ENCODE peak calls at places on chromosomes 5 and 9, in ten cellular contexts. E is IMR-90, Z is HCT116, B is adrenal gland, D is A549, C is stomach, Q is upper lobe of left lung, S is heart left ventricle, N is endothelial cell of umbilical vein, L is uterus. K is an unnamed sample.

GRCh38 chr9:97510797-97511761 is 9.6 kb downstream of the TMOD1 start:
- DNase-seq in N (peak; percentile 94), Q (no peak), D (peak; percentile 51), S (no peak), Z (no peak), B (no peak), C (no peak), L (no peak), E (peak; percentile 95), K (peak; percentile 66)

GRCh38 chr5:39578887-39579497 is 154.2 kb upstream of the DAB2 start:
- DNase-seq in L (no peak), E (peak; percentile 49), Z (peak; percentile 18), D (peak; percentile 20), Q (no peak), C (no peak), S (no peak), N (peak; percentile 38), B (no peak), K (no peak)

GRCh38 chr5:139839416-139839815 is 43.8 kb downstream of the PSD2 start:
- DNase-seq in E (no peak), L (no peak), C (no peak), N (no peak), Q (no peak), Z (no peak), B (no peak), D (no peak), S (no peak), K (no peak)

GRCh38 chr5:56270058-56270457 is 36.9 kb upstream of the ANKRD55 start:
- DNase-seq in N (peak; percentile 8), D (peak; percentile 18), S (no peak), L (no peak), E (no peak), Q (no peak), Z (no peak), C (no peak), B (no peak), K (no peak)

GRCh38 chr9:70979971-70980370 is 141.4 kb downstream of the TRPM3 start:
- DNase-seq in S (no peak), D (no peak), E (peak; percentile 31), L (no peak), Q (no peak), B (no peak), C (no peak), N (no peak), Z (no peak), K (no peak)

GRCh38 chr5:2719332-2719731 is 32.1 kb downstream of the IRX2 start:
- DNase-seq in S (no peak), D (no peak), Q (no peak), C (no peak), L (no peak), B (no peak), E (no peak), Z (no peak), N (no peak), K (no peak)

GRCh38 chr5:37721447-37721871 is 118.4 kb downstream of the GDNF start:
- DNase-seq in S (no peak), E (peak; percentile 36), Q (no peak), Z (no peak), B (no peak), C (no peak), D (no peak), L (no peak), N (peak; percentile 79), K (no peak)

GRCh38 chr9:99251157-99251556 is 29.1 kb downstream of the SEC61B start:
- DNase-seq in B (no peak), D (no peak), Q (no peak), E (no peak), C (no peak), L (no peak), S (no peak), Z (no peak), N (no peak), K (no peak)

GRCh38 chr9:113638916-113639315 is 175.4 kb downstream of the RGS3 start:
- DNase-seq in L (no peak), B (no peak), D (no peak), Z (no peak), Q (peak; percentile 1), S (no peak), E (no peak), N (no peak), C (no peak), K (no peak)

GRCh38 chr9:72362680-72363139 is 2.3 kb downstream of the ZFAND5 start:
- DNase-seq in S (no peak), D (peak; percentile 84), C (peak; percentile 57), Q (peak; percentile 90), L (peak; percentile 39), B (peak; percentile 87), Z (no peak), N (peak; percentile 76), E (peak; percentile 76), K (no peak)

GRCh38 chr5:143966280-143966679 is 154.3 kb downstream of the HMHB1 start:
- DNase-seq in E (no peak), L (no peak), C (no peak), Z (no peak), S (no peak), B (no peak), N (peak; percentile 27), D (no peak), Q (no peak), K (no peak)

GRCh38 chr5:140251527-140251973 is 51.4 kb downstream of the PFDN1 start:
- DNase-seq in Z (peak; percentile 67), D (peak; percentile 36), L (no peak), Q (peak; percentile 61), E (peak; percentile 94), N (peak; percentile 89), S (no peak), C (no peak), B (no peak), K (peak; percentile 69)

GRCh38 chr9:133707065-133707760 is 30.9 kb downstream of the SARDH start:
- DNase-seq in N (no peak), Z (no peak), Q (no peak), D (no peak), E (peak; percentile 75), B (peak; percentile 51), L (peak; percentile 57), C (no peak), S (peak; percentile 54), K (no peak)

GRCh38 chr5:62093981-62094380 is 212.0 kb upstream of the KIF2A start:
- DNase-seq in E (peak; percentile 7), Z (no peak), Q (peak; percentile 36), B (peak; percentile 23), S (no peak), N (peak; percentile 22), C (no peak), D (peak; percentile 31), L (no peak), K (peak; percentile 11)

GRCh38 chr5:98492258-98492657 is 281.2 kb upstream of the RGMB start:
- DNase-seq in D (no peak), N (peak; percentile 40), E (no peak), B (no peak), C (no peak), Q (no peak), S (no peak), L (no peak), Z (no peak), K (no peak)

GRCh38 chr9:71975833-71976232 is 64.4 kb downstream of the C9orf85 start:
- DNase-seq in S (no peak), C (no peak), N (no peak), Q (no peak), L (no peak), D (no peak), Z (no peak), E (no peak), B (no peak), K (no peak)

GRCh38 chr9:13778486-13779110 is 499.1 kb upstream of the MPDZ start:
- DNase-seq in Z (no peak), S (no peak), C (no peak), D (no peak), B (no peak), N (no peak), Q (no peak), L (no peak), E (peak; percentile 4), K (no peak)
- TF ChIP-seq POLR2A in Z (no peak), S (no peak), C (no peak), D (no peak), B (no peak), N (no peak), Q (no peak), L (no peak), E (no peak), K (no peak)

GRCh38 chr9:108347463-108348153 is 508.2 kb downstream of the ACTL7B start:
- DNase-seq in Q (no peak), N (no peak), S (no peak), D (no peak), C (no peak), L (no peak), B (no peak), Z (no peak), E (no peak), K (no peak)

GRCh38 chr9:108356806-108357205 is 499.0 kb downstream of the ACTL7B start:
- DNase-seq in B (no peak), D (no peak), C (no peak), Z (no peak), E (no peak), S (no peak), L (no peak), N (no peak), Q (no peak), K (no peak)

GRCh38 chr9:108351571-108351970 is 504.2 kb downstream of the ACTL7B start:
- DNase-seq in Z (no peak), D (no peak), N (no peak), B (no peak), Q (no peak), S (no peak), C (no peak), E (no peak), L (no peak), K (no peak)
- TF ChIP-seq POLR2A in Z (no peak), D (no peak), N (no peak), B (no peak), Q (no peak), S (no peak), C (no peak), E (no peak), L (no peak), K (no peak)

GRCh38 chr5:40826778-40827478 is 8.1 kb downstream of the RPL37 start:
- DNase-seq in E (no peak), N (no peak), D (no peak), L (no peak), Z (no peak), B (no peak), S (no peak), C (no peak), Q (no peak), K (no peak)
- TF ChIP-seq POLR2A in E (no peak), N (peak; percentile 15), D (no peak), L (no peak), Z (no peak), B (no peak), S (no peak), C (no peak), Q (no peak), K (no peak)

DNA sequence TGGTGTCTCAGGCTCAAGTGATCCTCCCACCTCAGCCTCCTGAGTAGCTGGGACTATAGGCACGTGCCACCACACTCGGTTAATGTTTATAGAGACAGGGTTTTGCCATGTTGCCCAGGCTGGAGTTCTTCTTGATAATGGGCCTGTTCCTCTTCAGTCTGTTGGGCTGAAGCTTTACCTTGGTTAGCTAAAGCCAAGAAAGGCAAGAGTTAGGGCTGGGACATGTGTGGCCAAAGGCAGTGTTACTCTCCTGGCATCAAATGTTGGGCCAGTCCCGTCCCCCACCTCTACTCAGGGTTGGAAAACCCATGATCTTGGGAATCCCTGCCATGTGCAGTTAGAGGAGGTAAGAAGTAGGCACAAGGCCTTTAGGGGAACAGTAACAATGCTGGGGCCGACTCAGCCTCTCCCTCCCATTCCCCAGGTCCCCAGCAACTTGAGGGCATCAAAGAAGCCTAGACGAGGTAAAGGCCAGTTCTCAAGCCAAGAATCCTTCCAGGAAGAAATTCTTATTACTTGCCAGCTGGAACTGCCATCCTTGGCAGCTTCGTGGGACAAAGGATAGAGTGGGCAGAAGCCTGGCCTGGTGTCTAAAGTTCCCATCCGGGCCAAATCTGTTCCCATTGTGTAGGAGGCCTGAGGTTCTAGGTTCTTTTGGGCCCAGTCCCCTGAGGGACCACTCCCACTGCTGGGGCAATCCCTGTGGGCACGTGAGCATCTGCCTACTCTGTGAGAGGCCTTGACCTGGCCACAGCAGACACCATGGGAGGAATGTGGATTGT is 4.5 kb downstream of the EGR1 start:
- DNase-seq in S (no peak), Q (no peak), D (peak; percentile 94), B (peak; percentile 39), C (peak; percentile 55), N (peak; percentile 22), Z (peak; percentile 88), E (peak; percentile 91), L (peak; percentile 41), K (no peak)
- TF ChIP-seq POLR2A in S (no peak), Q (no peak), D (no peak), B (peak; percentile 77), C (peak; percentile 20), N (no peak), Z (peak; percentile 93), E (no peak), L (no peak), K (no peak)

K was measured in H54.